ENCODE peak calls at places on chromosomes 11 and 22, in seven cellular contexts. Y is trophoblast cell, E is IMR-90, Z is H1, F is mesendoderm, G is H9, N is neuronal stem cell. K is an unnamed sample.

GRCh38 chr11:85827768-85828639 is 17.1 kb upstream of the SYTL2 start:
- DNase-seq in F (peak; percentile 75), G (no peak), Y (peak; percentile 21), Z (no peak), N (no peak), E (peak; percentile 91), K (peak; percentile 95)

GRCh38 chr11:72921028-72921716 is 107.0 kb downstream of the ATG16L2 start:
- DNase-seq in N (no peak), Y (no peak), F (no peak), E (no peak), Z (no peak), G (no peak), K (no peak)

GRCh38 chr22:28498044-28498443 is 181.6 kb downstream of the TTC28 start:
- DNase-seq in N (no peak), E (no peak), Y (no peak), G (no peak), Z (no peak), F (no peak), K (no peak)

GRCh38 chr22:29811377-29811776 is 26.7 kb downstream of the ASCC2 start:
- DNase-seq in Z (no peak), Y (no peak), E (no peak), G (no peak), N (no peak), F (no peak), K (no peak)

GRCh38 chr22:21568207-21569075 is 927 bp downstream of the UBE2L3 start:
- DNase-seq in N (no peak), E (peak; percentile 24), F (peak; percentile 80), Z (no peak), Y (no peak), G (no peak), K (peak; percentile 51)

GRCh38 chr11:10735532-10736465 is 15.2 kb upstream of the CTR9 start:
- DNase-seq in G (peak; percentile 97), E (peak; percentile 96), Z (peak; percentile 90), Y (peak; percentile 92), N (peak; percentile 88), F (peak; percentile 97), K (peak; percentile 97)

GRCh38 chr11:63915961-63916836 is 765 bp downstream of the RCOR2 start:
- DNase-seq in N (no peak), G (peak; percentile 92), E (no peak), F (peak; percentile 93), Y (peak; percentile 42), Z (no peak), K (peak; percentile 60)

GRCh38 chr11:134124660-134125451 is 56.0 kb downstream of the JAM3 start:
- DNase-seq in E (peak; percentile 66), F (peak; percentile 72), N (peak; percentile 47), Y (no peak), G (peak; percentile 76), Z (no peak), K (peak; percentile 78)

GRCh38 chr11:2667940-2668339 is 31.9 kb downstream of the KCNQ1OT1 start:
- DNase-seq in G (no peak), F (no peak), E (no peak), Y (no peak), Z (no peak), N (no peak), K (no peak)

GRCh38 chr11:86388198-86388597 is 13.5 kb downstream of the CCDC81 start:
- DNase-seq in F (peak; percentile 23), N (no peak), G (no peak), Z (no peak), E (no peak), Y (no peak), K (no peak)

GRCh38 chr22:42855211-42855610 is 1.9 kb downstream of the ARFGAP3 start:
- DNase-seq in F (no peak), Y (no peak), Z (no peak), G (no peak), N (no peak), E (no peak), K (peak; percentile 28)

GRCh38 chr11:69217276-69218105 is 61.8 kb downstream of the SMIM38 start:
- DNase-seq in Y (no peak), N (no peak), Z (no peak), F (no peak), E (no peak), G (peak; percentile 16), K (no peak)

GRCh38 chr11:86990520-86990919 is 35.3 kb upstream of the FZD4 start:
- DNase-seq in E (peak; percentile 79), G (no peak), F (peak; percentile 95), Z (peak; percentile 25), N (peak; percentile 24), Y (peak; percentile 70), K (peak; percentile 28)

GRCh38 chr22:38016182-38017078 is 32.1 kb upstream of the SOX10 start:
- DNase-seq in E (peak; percentile 58), Z (no peak), F (peak; percentile 38), N (peak; percentile 44), Y (no peak), G (no peak), K (no peak)

GRCh38 chr11:8233691-8234424 is 29.8 kb downstream of the LMO1 start:
- DNase-seq in Z (no peak), G (no peak), F (peak; percentile 28), Y (peak; percentile 58), N (no peak), E (peak; percentile 27), K (peak; percentile 10)

GRCh38 chr11:87917111-87917510 is 258.1 kb downstream of the RAB38 start:
- DNase-seq in N (no peak), Z (no peak), E (no peak), F (no peak), Y (no peak), G (no peak), K (no peak)

GRCh38 chr11:122671270-122671906 is 15.9 kb downstream of the UBASH3B start:
- DNase-seq in Z (no peak), G (no peak), E (peak; percentile 94), Y (peak; percentile 79), F (no peak), N (no peak), K (peak; percentile 97)

DNA sequence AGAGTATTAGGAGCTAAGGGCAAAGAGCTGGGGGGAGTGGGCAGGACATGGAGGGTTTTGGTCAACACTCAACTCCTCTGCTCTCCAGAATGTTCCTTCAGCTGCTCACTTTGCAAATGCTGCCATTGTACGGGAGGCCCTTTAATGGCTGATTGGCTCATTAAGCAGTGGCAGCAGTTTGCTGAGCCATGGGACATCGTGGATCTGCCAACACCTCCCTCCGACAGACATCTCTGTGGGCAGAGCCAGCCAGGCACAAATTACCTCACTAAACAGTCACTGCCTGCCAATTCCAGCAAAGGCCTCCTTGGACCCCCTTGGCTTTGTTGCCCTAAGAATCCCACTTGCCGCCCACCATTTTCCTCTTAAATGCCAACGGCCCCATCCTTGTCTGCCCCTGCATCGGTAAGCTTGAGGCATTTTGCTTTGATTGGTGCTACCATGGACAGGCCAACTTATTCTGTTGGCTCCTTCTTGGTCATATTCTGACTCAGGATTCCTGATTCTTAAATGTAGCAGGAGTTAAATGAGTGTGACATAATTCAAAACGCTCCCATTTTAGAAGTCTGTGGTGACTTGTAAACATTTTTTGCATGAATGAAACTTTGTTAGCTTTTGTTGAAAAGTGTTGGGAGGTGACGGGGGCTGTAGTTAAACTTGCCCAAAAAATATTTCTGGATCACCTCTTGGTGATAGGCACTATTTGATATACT is 57.5 kb upstream of the LMO2 start:
- DNase-seq in N (no peak), G (no peak), F (no peak), Z (no peak), E (no peak), Y (no peak), K (no peak)
- H2BK5ac ChIP-seq in N (peak overlapping the region; percentile 83), G (no peak overlapping the region), F (no peak overlapping the region), Z (no peak overlapping the region), E (no peak overlapping the region), Y (no peak overlapping the region), K (no peak overlapping the region)

GRCh38 chr11:19276859-19277808 is 36.4 kb upstream of the E2F8 start:
- DNase-seq in Y (peak; percentile 85), Z (no peak), F (peak; percentile 71), E (no peak), G (no peak), N (no peak), K (peak; percentile 30)
- H3K4me1 ChIP-seq in Y (peaks cover 11% of the 10 kb centered on the region), Z (peaks cover 2% of the 10 kb centered on the region), F (peaks cover 8% of the 10 kb centered on the region), E (no peaks in the 10 kb centered on the region), G (no peaks in the 10 kb centered on the region), N (no peaks in the 10 kb centered on the region), K (peaks cover 2% of the 10 kb centered on the region)

GRCh38 chr11:116773203-116774112 is 671 bp upstream of the BUD13 start:
- DNase-seq in E (peak; percentile 17), G (no peak), F (no peak), Y (peak; percentile 34), Z (no peak), N (no peak), K (no peak)
- H2BK5ac ChIP-seq in E (peak overlapping the region; percentile 9), G (no peak overlapping the region), F (no peak overlapping the region), Y (peak overlapping the region; percentile 11), Z (peak overlapping the region; percentile 58), N (peak overlapping the region; percentile 26), K (no peak overlapping the region)

GRCh38 chr22:20558534-20558933 is 51.1 kb downstream of the MED15 start:
- DNase-seq in F (no peak), G (no peak), E (no peak), Y (no peak), Z (no peak), N (no peak), K (no peak)
- H3K4me1 ChIP-seq in F (no peaks in the 10 kb centered on the region), G (no peaks in the 10 kb centered on the region), E (peaks cover 13% of the 10 kb centered on the region), Y (peaks cover 4% of the 10 kb centered on the region), Z (no peaks in the 10 kb centered on the region), N (no peaks in the 10 kb centered on the region), K (peaks cover 31% of the 10 kb centered on the region)

GRCh38 chr22:26489447-26490036 is 5.9 kb downstream of the SRRD start:
- DNase-seq in Y (no peak), Z (no peak), G (no peak), N (no peak), E (no peak), F (no peak), K (no peak)
- H2BK5ac ChIP-seq in Y (no peak overlapping the region), Z (no peak overlapping the region), G (no peak overlapping the region), N (no peak overlapping the region), E (no peak overlapping the region), F (no peak overlapping the region), K (no peak overlapping the region)

DNA sequence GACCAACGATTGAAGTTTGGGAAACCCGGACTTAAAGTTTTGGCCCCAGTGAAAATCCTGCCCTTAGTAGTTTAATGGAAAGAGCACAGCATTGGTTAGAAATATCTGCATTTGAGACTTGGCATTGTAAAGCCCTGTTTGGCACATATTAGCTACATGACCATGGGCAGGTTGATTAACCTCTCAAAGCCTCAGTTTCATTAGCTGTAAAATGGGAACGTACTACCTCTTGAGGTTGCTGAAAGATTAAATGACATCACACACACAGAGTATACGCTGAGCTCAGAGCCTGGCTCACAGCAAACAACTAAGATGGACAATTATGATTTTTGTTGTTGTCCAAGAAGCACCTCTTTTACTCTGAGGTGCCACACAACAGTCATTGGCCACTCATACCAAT is 153.0 kb upstream of the TIMP3 start:
- DNase-seq in G (no peak), E (no peak), N (no peak), F (no peak), Y (no peak), Z (no peak), K (no peak)
- H3K4me1 ChIP-seq in G (no peaks in the 10 kb centered on the region), E (peaks cover 25% of the 10 kb centered on the region), N (peaks cover 6% of the 10 kb centered on the region), F (no peaks in the 10 kb centered on the region), Y (peaks cover 9% of the 10 kb centered on the region), Z (no peaks in the 10 kb centered on the region), K (peaks cover 3% of the 10 kb centered on the region)